ENCODE peak calls at places on chromosomes 13 and 19, in ten cellular contexts. One of them, this sample, is unnamed.

GRCh38 chr13:47066261-47066660 is 169.4 kb upstream of the HTR2A start:
- DNase-seq in right lobe of liver: no peak
- DNase-seq in heart right ventricle: no peak
- DNase-seq in mammary epithelial cell: no peak
- DNase-seq in astrocyte: peak
- DNase-seq in CD4-positive, alpha-beta T cell: no peak
- DNase-seq in pancreas: no peak
- DNase-seq in PC-9: no peak
- DNase-seq in Peyer's patch: no peak
- DNase-seq in psoas muscle: no peak
- DNase-seq in this sample: no peak

GRCh38 chr13:111410232-111411021 is 90.0 kb downstream of the TEX29 start:
- DNase-seq in heart right ventricle: no peak
- DNase-seq in psoas muscle: no peak
- DNase-seq in CD4-positive, alpha-beta T cell: no peak
- DNase-seq in mammary epithelial cell: no peak
- DNase-seq in PC-9: no peak
- DNase-seq in astrocyte: no peak
- DNase-seq in Peyer's patch: no peak
- DNase-seq in right lobe of liver: no peak
- DNase-seq in pancreas: no peak
- DNase-seq in this sample: no peak

GRCh38 chr13:50531917-50532899 is 311.3 kb downstream of the DLEU7 start:
- DNase-seq in mammary epithelial cell: no peak
- DNase-seq in CD4-positive, alpha-beta T cell: no peak
- DNase-seq in right lobe of liver: no peak
- DNase-seq in heart right ventricle: no peak
- DNase-seq in astrocyte: no peak
- DNase-seq in psoas muscle: no peak
- DNase-seq in pancreas: no peak
- DNase-seq in PC-9: no peak
- DNase-seq in Peyer's patch: no peak
- DNase-seq in this sample: no peak

GRCh38 chr13:43835701-43836100 is 43.8 kb downstream of the CCDC122 start:
- DNase-seq in pancreas: no peak
- DNase-seq in psoas muscle: no peak
- DNase-seq in mammary epithelial cell: peak
- DNase-seq in heart right ventricle: no peak
- DNase-seq in right lobe of liver: no peak
- DNase-seq in PC-9: no peak
- DNase-seq in astrocyte: peak
- DNase-seq in CD4-positive, alpha-beta T cell: no peak
- DNase-seq in Peyer's patch: no peak
- DNase-seq in this sample: no peak

GRCh38 chr13:73857106-73857505 is 277.1 kb downstream of the KLF12 start:
- DNase-seq in pancreas: no peak
- DNase-seq in CD4-positive, alpha-beta T cell: no peak
- DNase-seq in mammary epithelial cell: no peak
- DNase-seq in heart right ventricle: no peak
- DNase-seq in PC-9: no peak
- DNase-seq in Peyer's patch: no peak
- DNase-seq in right lobe of liver: no peak
- DNase-seq in astrocyte: no peak
- DNase-seq in psoas muscle: no peak
- DNase-seq in this sample: no peak

GRCh38 chr19:3105641-3106508 is 11.7 kb downstream of the GNA11 start:
- DNase-seq in pancreas: no peak
- DNase-seq in mammary epithelial cell: no peak
- DNase-seq in heart right ventricle: no peak
- DNase-seq in CD4-positive, alpha-beta T cell: no peak
- DNase-seq in PC-9: no peak
- DNase-seq in psoas muscle: no peak
- DNase-seq in astrocyte: no peak
- DNase-seq in right lobe of liver: no peak
- DNase-seq in Peyer's patch: no peak
- DNase-seq in this sample: no peak

GRCh38 chr13:31951215-31951678 is 80.3 kb upstream of the FRY start:
- DNase-seq in heart right ventricle: peak
- DNase-seq in psoas muscle: peak
- DNase-seq in Peyer's patch: peak
- DNase-seq in right lobe of liver: peak
- DNase-seq in PC-9: peak
- DNase-seq in astrocyte: peak
- DNase-seq in mammary epithelial cell: peak
- DNase-seq in CD4-positive, alpha-beta T cell: no peak
- DNase-seq in pancreas: peak
- DNase-seq in this sample: peak

GRCh38 chr19:39677931-39678889 is 22.5 kb downstream of the LGALS16 start:
- DNase-seq in mammary epithelial cell: no peak
- DNase-seq in CD4-positive, alpha-beta T cell: no peak
- DNase-seq in psoas muscle: peak
- DNase-seq in right lobe of liver: peak
- DNase-seq in astrocyte: no peak
- DNase-seq in pancreas: peak
- DNase-seq in Peyer's patch: no peak
- DNase-seq in PC-9: peak
- DNase-seq in heart right ventricle: no peak
- DNase-seq in this sample: peak

GRCh38 chr19:49712397-49712859 is 21.5 kb downstream of the CPT1C start:
- DNase-seq in right lobe of liver: no peak
- DNase-seq in pancreas: peak
- DNase-seq in CD4-positive, alpha-beta T cell: no peak
- DNase-seq in psoas muscle: no peak
- DNase-seq in PC-9: peak
- DNase-seq in astrocyte: peak
- DNase-seq in Peyer's patch: no peak
- DNase-seq in mammary epithelial cell: no peak
- DNase-seq in heart right ventricle: peak
- DNase-seq in this sample: no peak

GRCh38 chr19:55449469-55449868 is 6.4 kb upstream of the SHISA7 start:
- DNase-seq in pancreas: no peak
- DNase-seq in mammary epithelial cell: no peak
- DNase-seq in astrocyte: no peak
- DNase-seq in CD4-positive, alpha-beta T cell: no peak
- DNase-seq in heart right ventricle: no peak
- DNase-seq in right lobe of liver: no peak
- DNase-seq in PC-9: no peak
- DNase-seq in Peyer's patch: no peak
- DNase-seq in psoas muscle: no peak
- DNase-seq in this sample: no peak

GRCh38 chr19:46813570-46814358 is 25.4 kb upstream of the SLC1A5 start:
- DNase-seq in pancreas: no peak
- DNase-seq in astrocyte: peak
- DNase-seq in psoas muscle: peak
- DNase-seq in PC-9: peak
- DNase-seq in Peyer's patch: peak
- DNase-seq in mammary epithelial cell: no peak
- DNase-seq in CD4-positive, alpha-beta T cell: no peak
- DNase-seq in right lobe of liver: peak
- DNase-seq in heart right ventricle: peak
- DNase-seq in this sample: no peak

GRCh38 chr13:33260168-33261098 is 25.1 kb downstream of the STARD13 start:
- DNase-seq in PC-9: no peak
- DNase-seq in psoas muscle: no peak
- DNase-seq in heart right ventricle: no peak
- DNase-seq in CD4-positive, alpha-beta T cell: no peak
- DNase-seq in mammary epithelial cell: no peak
- DNase-seq in pancreas: no peak
- DNase-seq in right lobe of liver: peak
- DNase-seq in astrocyte: no peak
- DNase-seq in Peyer's patch: no peak
- DNase-seq in this sample: no peak

GRCh38 chr19:32519023-32519422 is 62.0 kb upstream of the PDCD5 start:
- DNase-seq in PC-9: no peak
- DNase-seq in astrocyte: no peak
- DNase-seq in psoas muscle: no peak
- DNase-seq in right lobe of liver: no peak
- DNase-seq in Peyer's patch: no peak
- DNase-seq in pancreas: no peak
- DNase-seq in heart right ventricle: no peak
- DNase-seq in mammary epithelial cell: no peak
- DNase-seq in CD4-positive, alpha-beta T cell: no peak
- DNase-seq in this sample: no peak

GRCh38 chr13:101452519-101453485 is at the start of gene ITGBL1:
- DNase-seq in CD4-positive, alpha-beta T cell: no peak
- DNase-seq in heart right ventricle: no peak
- DNase-seq in pancreas: no peak
- DNase-seq in PC-9: peak
- DNase-seq in mammary epithelial cell: peak
- DNase-seq in right lobe of liver: no peak
- DNase-seq in psoas muscle: peak
- DNase-seq in Peyer's patch: no peak
- DNase-seq in astrocyte: no peak
- DNase-seq in this sample: no peak

GRCh38 chr19:54430306-54431254 is 15.3 kb downstream of the TTYH1 start:
- DNase-seq in right lobe of liver: no peak
- DNase-seq in heart right ventricle: peak
- DNase-seq in PC-9: peak
- DNase-seq in Peyer's patch: no peak
- DNase-seq in astrocyte: no peak
- DNase-seq in pancreas: peak
- DNase-seq in CD4-positive, alpha-beta T cell: peak
- DNase-seq in mammary epithelial cell: no peak
- DNase-seq in psoas muscle: no peak
- DNase-seq in this sample: no peak

GRCh38 chr13:43087960-43088580 is 64.7 kb downstream of the DNAJC15 start:
- DNase-seq in right lobe of liver: no peak
- DNase-seq in mammary epithelial cell: no peak
- DNase-seq in pancreas: no peak
- DNase-seq in Peyer's patch: no peak
- DNase-seq in CD4-positive, alpha-beta T cell: no peak
- DNase-seq in heart right ventricle: no peak
- DNase-seq in PC-9: no peak
- DNase-seq in astrocyte: no peak
- DNase-seq in psoas muscle: no peak
- DNase-seq in this sample: no peak

GRCh38 chr13:30043631-30043925 is 193.2 kb upstream of the UBL3 start:
- DNase-seq in psoas muscle: no peak
- DNase-seq in right lobe of liver: no peak
- DNase-seq in PC-9: no peak
- DNase-seq in heart right ventricle: no peak
- DNase-seq in CD4-positive, alpha-beta T cell: no peak
- DNase-seq in Peyer's patch: no peak
- DNase-seq in pancreas: no peak
- DNase-seq in mammary epithelial cell: peak
- DNase-seq in astrocyte: no peak
- DNase-seq in this sample: peak

GRCh38 chr13:76668716-76669115 is 217.5 kb downstream of the KCTD12 start:
- DNase-seq in heart right ventricle: no peak
- DNase-seq in psoas muscle: no peak
- DNase-seq in PC-9: no peak
- DNase-seq in pancreas: no peak
- DNase-seq in astrocyte: no peak
- DNase-seq in Peyer's patch: no peak
- DNase-seq in mammary epithelial cell: no peak
- DNase-seq in right lobe of liver: no peak
- DNase-seq in CD4-positive, alpha-beta T cell: no peak
- DNase-seq in this sample: no peak

GRCh38 chr13:97975280-97975850 is 21.9 kb downstream of the IPO5 start:
- DNase-seq in Peyer's patch: no peak
- DNase-seq in psoas muscle: no peak
- DNase-seq in pancreas: no peak
- DNase-seq in mammary epithelial cell: no peak
- DNase-seq in astrocyte: no peak
- DNase-seq in heart right ventricle: no peak
- DNase-seq in right lobe of liver: no peak
- DNase-seq in PC-9: no peak
- DNase-seq in CD4-positive, alpha-beta T cell: no peak
- DNase-seq in this sample: no peak

DNA sequence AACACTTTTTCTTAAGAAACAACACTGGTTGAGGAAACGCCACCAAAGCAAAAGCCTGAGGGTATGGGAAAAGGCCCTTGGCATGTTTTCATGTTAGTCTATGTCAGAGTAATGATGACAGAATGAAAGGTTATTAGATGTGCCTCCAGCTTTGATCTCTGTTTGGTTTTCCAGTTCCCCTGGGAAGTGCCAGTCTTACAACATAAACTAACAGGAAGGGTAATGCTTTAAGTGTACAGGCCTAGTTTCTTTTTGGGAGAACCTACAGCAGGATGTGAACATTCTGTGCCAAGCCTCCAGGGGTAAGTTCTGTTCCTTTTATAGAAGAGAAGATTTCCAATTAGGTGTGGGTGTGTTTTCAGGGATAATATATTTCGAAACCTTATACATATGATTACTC is 121.7 kb downstream of the FNDC3A start:
- DNase-seq in right lobe of liver: no peak
- DNase-seq in CD4-positive, alpha-beta T cell: no peak
- DNase-seq in Peyer's patch: no peak
- DNase-seq in astrocyte: peak
- DNase-seq in mammary epithelial cell: peak
- DNase-seq in pancreas: no peak
- DNase-seq in PC-9: no peak
- DNase-seq in psoas muscle: no peak
- DNase-seq in heart right ventricle: no peak
- DNase-seq in this sample: peak
- H3K27ac ChIP-seq in right lobe of liver: peak
- H3K27ac ChIP-seq in CD4-positive, alpha-beta T cell: no peak
- H3K27ac ChIP-seq in Peyer's patch: no peak
- H3K27ac ChIP-seq in astrocyte: peak
- H3K27ac ChIP-seq in mammary epithelial cell: peak
- H3K27ac ChIP-seq in pancreas: peak
- H3K27ac ChIP-seq in PC-9: peak
- H3K27ac ChIP-seq in psoas muscle: peak
- H3K27ac ChIP-seq in heart right ventricle: peak
- H3K27ac ChIP-seq in this sample: peak

GRCh38 chr19:16822648-16823047 is 6.5 kb upstream of the SIN3B start:
- DNase-seq in right lobe of liver: no peak
- DNase-seq in mammary epithelial cell: no peak
- DNase-seq in pancreas: no peak
- DNase-seq in psoas muscle: no peak
- DNase-seq in CD4-positive, alpha-beta T cell: no peak
- DNase-seq in Peyer's patch: no peak
- DNase-seq in heart right ventricle: no peak
- DNase-seq in astrocyte: no peak
- DNase-seq in PC-9: no peak
- DNase-seq in this sample: no peak
- H3K27ac ChIP-seq in right lobe of liver: no peak
- H3K27ac ChIP-seq in mammary epithelial cell: peak
- H3K27ac ChIP-seq in pancreas: no peak
- H3K27ac ChIP-seq in psoas muscle: no peak
- H3K27ac ChIP-seq in CD4-positive, alpha-beta T cell: no peak
- H3K27ac ChIP-seq in Peyer's patch: no peak
- H3K27ac ChIP-seq in heart right ventricle: no peak
- H3K27ac ChIP-seq in astrocyte: no peak
- H3K27ac ChIP-seq in PC-9: peak
- H3K27ac ChIP-seq in this sample: peak

GRCh38 chr19:35744335-35744687 is 907 bp downstream of the U2AF1L4 start:
- DNase-seq in CD4-positive, alpha-beta T cell: no peak
- DNase-seq in PC-9: no peak
- DNase-seq in astrocyte: no peak
- DNase-seq in heart right ventricle: no peak
- DNase-seq in mammary epithelial cell: no peak
- DNase-seq in psoas muscle: no peak
- DNase-seq in pancreas: no peak
- DNase-seq in Peyer's patch: no peak
- DNase-seq in right lobe of liver: no peak
- DNase-seq in this sample: no peak
- H3K27ac ChIP-seq in CD4-positive, alpha-beta T cell: peak
- H3K27ac ChIP-seq in PC-9: no peak
- H3K27ac ChIP-seq in astrocyte: no peak
- H3K27ac ChIP-seq in heart right ventricle: peak
- H3K27ac ChIP-seq in mammary epithelial cell: no peak
- H3K27ac ChIP-seq in psoas muscle: peak
- H3K27ac ChIP-seq in pancreas: peak
- H3K27ac ChIP-seq in Peyer's patch: peak
- H3K27ac ChIP-seq in right lobe of liver: no peak
- H3K27ac ChIP-seq in this sample: no peak

GRCh38 chr13:79647518-79647917 is 166.6 kb downstream of the NDFIP2 start:
- DNase-seq in mammary epithelial cell: peak
- DNase-seq in pancreas: no peak
- DNase-seq in CD4-positive, alpha-beta T cell: no peak
- DNase-seq in Peyer's patch: no peak
- DNase-seq in PC-9: no peak
- DNase-seq in astrocyte: no peak
- DNase-seq in heart right ventricle: no peak
- DNase-seq in right lobe of liver: no peak
- DNase-seq in psoas muscle: no peak
- DNase-seq in this sample: peak
- H3K27ac ChIP-seq in mammary epithelial cell: peak
- H3K27ac ChIP-seq in pancreas: no peak
- H3K27ac ChIP-seq in CD4-positive, alpha-beta T cell: no peak
- H3K27ac ChIP-seq in Peyer's patch: no peak
- H3K27ac ChIP-seq in PC-9: no peak
- H3K27ac ChIP-seq in astrocyte: no peak
- H3K27ac ChIP-seq in heart right ventricle: no peak
- H3K27ac ChIP-seq in right lobe of liver: no peak
- H3K27ac ChIP-seq in psoas muscle: peak
- H3K27ac ChIP-seq in this sample: peak

This sample was measured in epithelial cell of prostate.